ENCODE peak calls at places on chromosome X, in ten cellular contexts. Y is A549; W is naive thymus-derived CD4-positive, alpha-beta T cell; B is mesenchymal stem cell; P is psoas muscle; S is K562; X is mammary epithelial cell; O is transverse colon; K is neural progenitor cell; J is thyroid gland. I is an unnamed sample.

GRCh38 chrX:139091878-139092277 is 380.4 kb upstream of the FGF13 start:
- DNase-seq in S (no peak), B (no peak), W (no peak), J (no peak), X (no peak), K (no peak), O (no peak), P (no peak), Y (no peak), I (no peak)

GRCh38 chrX:101287402-101287801 is 3.7 kb downstream of the TAF7L start:
- DNase-seq in X (peak; percentile 25), P (no peak), O (no peak), S (peak; percentile 49), Y (peak; percentile 10), B (peak; percentile 46), J (no peak), W (peak; percentile 41), K (peak; percentile 46), I (no peak)

GRCh38 chrX:11143931-11144678 is 33.0 kb downstream of the HCCS start:
- DNase-seq in Y (peak; percentile 49), J (peak; percentile 50), X (peak; percentile 69), K (peak; percentile 78), S (peak; percentile 81), B (peak; percentile 74), O (peak; percentile 58), P (no peak), W (peak; percentile 60), I (peak; percentile 38)

GRCh38 chrX:110066488-110067225 is 63.7 kb downstream of the TMEM164 start:
- DNase-seq in J (no peak), P (no peak), O (no peak), B (no peak), W (no peak), S (no peak), X (no peak), Y (no peak), K (no peak), I (no peak)

GRCh38 chrX:75327607-75328006 is 53.7 kb downstream of the UPRT start:
- DNase-seq in X (no peak), S (no peak), Y (no peak), P (no peak), J (no peak), K (no peak), W (no peak), B (no peak), O (no peak), I (no peak)

GRCh38 chrX:119729408-119730201 is 28.8 kb upstream of the SOWAHD start:
- DNase-seq in Y (peak; percentile 46), J (peak; percentile 45), O (peak; percentile 64), P (peak; percentile 40), B (peak; percentile 84), S (peak; percentile 69), K (peak; percentile 75), W (peak; percentile 76), X (peak; percentile 34), I (no peak)

GRCh38 chrX:130726661-130727060 is 176.3 kb downstream of the ENOX2 start:
- DNase-seq in X (peak; percentile 72), O (no peak), Y (no peak), J (peak; percentile 68), W (no peak), K (no peak), P (peak; percentile 27), S (no peak), B (peak; percentile 46), I (no peak)

GRCh38 chrX:104712515-104712914 is 146.5 kb downstream of the IL1RAPL2 start:
- DNase-seq in S (no peak), W (no peak), J (no peak), O (no peak), K (no peak), Y (no peak), P (no peak), X (no peak), B (peak; percentile 6), I (no peak)

GRCh38 chrX:114037515-114037914 is 546.4 kb upstream of the HTR2C start:
- DNase-seq in W (no peak), P (no peak), K (no peak), O (no peak), J (no peak), S (no peak), B (no peak), Y (no peak), X (no peak), I (no peak)

GRCh38 chrX:53684415-53685192 is 1.9 kb downstream of the HUWE1 start:
- DNase-seq in O (no peak), K (no peak), B (no peak), P (no peak), S (no peak), Y (peak; percentile 1), W (no peak), J (no peak), X (no peak), I (no peak)

GRCh38 chrX:149145845-149146285 is 359.2 kb downstream of the IDS start:
- DNase-seq in K (no peak), O (no peak), X (peak; percentile 38), B (peak; percentile 32), S (peak; percentile 9), J (no peak), P (no peak), W (no peak), Y (no peak), I (no peak)

GRCh38 chrX:108735680-108736508 is 469 bp downstream of the IRS4 start:
- DNase-seq in J (peak; percentile 26), K (peak; percentile 49), O (no peak), Y (no peak), P (no peak), X (peak; percentile 6), S (no peak), W (no peak), B (peak; percentile 15), I (no peak)

GRCh38 chrX:116499780-116500179 is 37.0 kb upstream of the CT83 start:
- DNase-seq in W (no peak), X (peak; percentile 63), K (no peak), Y (no peak), S (no peak), P (no peak), O (no peak), J (no peak), B (no peak), I (no peak)

GRCh38 chrX:72123471-72124185 is 8.1 kb downstream of the RTL5 start:
- DNase-seq in K (peak; percentile 82), X (no peak), P (peak; percentile 43), Y (no peak), J (peak; percentile 78), W (no peak), B (peak; percentile 89), O (no peak), S (no peak), I (no peak)

GRCh38 chrX:13001961-13002671 is 27.2 kb downstream of the TMSB4X start:
- DNase-seq in J (no peak), O (no peak), P (no peak), K (no peak), Y (no peak), B (no peak), S (no peak), X (peak; percentile 89), W (no peak), I (no peak)

GRCh38 chrX:139058831-139059495 is 347.4 kb upstream of the FGF13 start:
- DNase-seq in W (no peak), P (no peak), J (peak; percentile 27), B (no peak), O (no peak), S (peak; percentile 58), Y (no peak), K (no peak), X (peak; percentile 69), I (no peak)

GRCh38 chrX:42585842-42586621 is 191.9 kb downstream of the PPP1R2C start:
- DNase-seq in B (no peak), S (no peak), K (no peak), X (peak; percentile 5), O (no peak), J (no peak), P (no peak), Y (no peak), W (no peak), I (no peak)

GRCh38 chrX:24777660-24778059 is 83.9 kb downstream of the POLA1 start:
- DNase-seq in W (no peak), O (no peak), X (no peak), Y (no peak), K (no peak), B (no peak), S (no peak), J (no peak), P (no peak), I (no peak)
- H3K27ac ChIP-seq in W (no peak overlapping the region), O (no peak overlapping the region), X (no peak overlapping the region), Y (no peak overlapping the region), K (no peak overlapping the region), B (no peak overlapping the region), S (no peak overlapping the region), J (no peak overlapping the region), P (no peak overlapping the region), I (no peak overlapping the region)

GRCh38 chrX:20361081-20361889 is 94.6 kb upstream of the RPS6KA3 start:
- DNase-seq in B (peak; percentile 52), J (peak; percentile 12), O (no peak), X (no peak), W (no peak), Y (no peak), K (peak; percentile 17), P (peak; percentile 17), S (no peak), I (no peak)
- H3K27ac ChIP-seq in B (peak overlapping the region; percentile 87), J (no peak overlapping the region), O (peak overlapping the region; percentile 83), X (no peak overlapping the region), W (no peak overlapping the region), Y (peak overlapping the region; percentile 85), K (no peak overlapping the region), P (peak overlapping the region; percentile 84), S (no peak overlapping the region), I (no peak overlapping the region)

GRCh38 chrX:22666441-22666840 is 333.3 kb upstream of the DDX53 start:
- DNase-seq in W (no peak), K (peak; percentile 29), S (peak; percentile 24), J (no peak), P (no peak), Y (no peak), O (no peak), B (peak; percentile 7), X (peak; percentile 14), I (peak; percentile 70)
- H3K27ac ChIP-seq in W (no peak overlapping the region), K (no peak overlapping the region), S (no peak overlapping the region), J (no peak overlapping the region), P (no peak overlapping the region), Y (no peak overlapping the region), O (no peak overlapping the region), B (no peak overlapping the region), X (no peak overlapping the region), I (no peak overlapping the region)

GRCh38 chrX:153441296-153441695 is 4.6 kb downstream of the TREX2 start:
- DNase-seq in O (no peak), B (no peak), K (no peak), W (no peak), J (no peak), P (no peak), S (no peak), X (peak; percentile 46), Y (no peak), I (no peak)

GRCh38 chrX:153440556-153441135 is 5.2 kb downstream of the TREX2 start:
- DNase-seq in S (no peak), Y (no peak), X (peak; percentile 43), O (no peak), B (no peak), J (no peak), P (no peak), K (no peak), W (no peak), I (no peak)

GRCh38 chrX:153438522-153438921 is 7.3 kb downstream of the TREX2 start:
- DNase-seq in P (no peak), X (no peak), O (no peak), K (peak; percentile 44), Y (no peak), B (peak; percentile 11), S (peak; percentile 52), J (peak; percentile 19), W (no peak), I (no peak)

GRCh38 chrX:153441981-153442380 is 3.9 kb downstream of the TREX2 start:
- DNase-seq in B (no peak), S (no peak), X (peak; percentile 71), J (no peak), O (no peak), K (no peak), Y (no peak), P (no peak), W (no peak), I (no peak)

GRCh38 chrX:153439977-153440376 is 5.9 kb downstream of the TREX2 start:
- DNase-seq in Y (no peak), W (no peak), J (no peak), X (no peak), K (no peak), B (no peak), P (no peak), O (no peak), S (no peak), I (no peak)
- H3K27ac ChIP-seq in Y (no peak overlapping the region), W (no peak overlapping the region), J (no peak overlapping the region), X (no peak overlapping the region), K (no peak overlapping the region), B (no peak overlapping the region), P (no peak overlapping the region), O (no peak overlapping the region), S (no peak overlapping the region), I (no peak overlapping the region)